ENCODE peak calls at places on chromosome 1, in six cellular contexts. K is LHCN-M2, R is dermis blood vessel endothelial cell, A is endodermal cell, M is NCI-H1105 treated with DMSO at 0.1 percent for 48 hours, D is stomach. N is an unnamed sample.

GRCh38 chr1:60227581-60228252 is 154.1 kb upstream of the C1orf87 start:
- DNase-seq in A (no peak), D (no peak), R (peak), K (peak), M (no peak), N (peak)

GRCh38 chr1:190835658-190836057 is 358.0 kb upstream of the BRINP3 start:
- DNase-seq in A (no peak), K (no peak), D (no peak), M (no peak), R (no peak), N (no peak)

GRCh38 chr1:68570859-68571258 is 74.0 kb upstream of the DEPDC1 start:
- DNase-seq in M (no peak), A (no peak), K (peak), D (no peak), R (peak), N (no peak)

GRCh38 chr1:216820345-216820744 is 97.1 kb upstream of the ESRRG start:
- DNase-seq in R (no peak), K (peak), M (peak), A (peak), D (no peak), N (peak)

GRCh38 chr1:153265457-153265856 is 6.0 kb downstream of the LORICRIN start:
- DNase-seq in A (no peak), R (no peak), M (no peak), K (no peak), D (no peak), N (no peak)

GRCh38 chr1:227447531-227447990 is 115.8 kb upstream of the ZNF678 start:
- DNase-seq in D (no peak), M (no peak), K (peak), R (peak), A (peak), N (peak)

GRCh38 chr1:60989745-60990718 is 92.3 kb upstream of the NFIA start:
- DNase-seq in M (no peak), D (no peak), K (peak), R (peak), A (no peak), N (no peak)

GRCh38 chr1:150408800-150409199 is 44.9 kb downstream of the RPRD2 start:
- DNase-seq in M (no peak), D (no peak), R (no peak), K (no peak), A (no peak), N (peak)

GRCh38 chr1:93061895-93062792 is 16.9 kb upstream of the MTF2 start:
- DNase-seq in K (peak), A (peak), R (peak), D (peak), M (peak), N (peak)

GRCh38 chr1:117467336-117467735 is 100.1 kb downstream of the MAN1A2 start:
- DNase-seq in A (no peak), R (peak), D (no peak), M (no peak), K (peak), N (no peak)

GRCh38 chr1:218430802-218431201 is 85.7 kb downstream of the TGFB2 start:
- DNase-seq in D (no peak), A (no peak), M (no peak), K (peak), R (peak), N (no peak)

GRCh38 chr1:64516301-64516700 is 46.4 kb downstream of the CACHD1 start:
- DNase-seq in D (no peak), A (no peak), K (no peak), R (no peak), M (no peak), N (no peak)

GRCh38 chr1:206685749-206686485 is 1.2 kb downstream of the MAPKAPK2 start:
- DNase-seq in R (peak), M (peak), K (peak), D (peak), A (peak), N (peak)

GRCh38 chr1:153957744-153958110 is 685 bp downstream of the CRTC2 start:
- DNase-seq in R (peak), M (no peak), A (no peak), K (peak), D (no peak), N (peak)

GRCh38 chr1:156342556-156342955 is 4.2 kb downstream of the TSACC start:
- DNase-seq in R (no peak), M (no peak), K (peak), D (no peak), A (no peak), N (peak)

GRCh38 chr1:103220503-103221095 is 112.3 kb upstream of the COL11A1 start:
- DNase-seq in A (no peak), R (no peak), D (no peak), M (no peak), K (peak), N (peak)

GRCh38 chr1:163836446-163836845 is 514.7 kb downstream of the NUF2 start:
- DNase-seq in A (no peak), R (no peak), K (no peak), M (no peak), D (no peak), N (no peak)

GRCh38 chr1:62337535-62337784 is 18.2 kb upstream of the KANK4 start:
- DNase-seq in M (no peak), R (no peak), A (no peak), D (no peak), K (no peak), N (no peak)

GRCh38 chr1:86062458-86062857 is 94.1 kb downstream of the COL24A1 start:
- DNase-seq in M (peak), K (peak), D (no peak), A (no peak), R (no peak), N (no peak)

GRCh38 chr1:246680180-246680579 is 44.0 kb upstream of the SCCPDH start:
- DNase-seq in M (no peak), A (no peak), R (peak), D (no peak), K (no peak), N (no peak)

GRCh38 chr1:212916395-212917133 is 33.8 kb upstream of the VASH2 start:
- DNase-seq in R (peak), K (peak), M (no peak), D (peak), A (peak), N (peak)

GRCh38 chr1:239587066-239587465 is 200.7 kb downstream of the CHRM3 start:
- DNase-seq in D (no peak), R (no peak), K (no peak), M (no peak), A (peak), N (no peak)

GRCh38 chr1:21290546-21290944 is 282 bp upstream of the ECE1 start:
- DNase-seq in K (no peak), R (no peak), M (no peak), A (no peak), D (no peak), N (no peak)

GRCh38 chr1:108034396-108034795 is 69.4 kb upstream of the VAV3 start:
- DNase-seq in A (no peak), K (no peak), D (no peak), R (no peak), M (no peak), N (no peak)

GRCh38 chr1:62245201-62245600 is 50.6 kb downstream of the L1TD1 start:
- DNase-seq in A (no peak), D (no peak), R (no peak), K (peak), M (no peak), N (no peak)

GRCh38 chr1:109910963-109911798 is 532 bp downstream of the CSF1 start:
- DNase-seq in K (no peak), D (no peak), R (peak), A (peak), M (peak), N (no peak)

GRCh38 chr1:22806584-22806983 is 95.9 kb downstream of the EPHB2 start:
- DNase-seq in R (no peak), D (no peak), A (no peak), M (peak), K (no peak), N (no peak)

GRCh38 chr1:204741440-204741839 is 55.9 kb upstream of the LRRN2 start:
- DNase-seq in K (no peak), R (no peak), A (no peak), M (no peak), D (no peak), N (no peak)

GRCh38 chr1:154777151-154777550 is 92.9 kb downstream of the KCNN3 start:
- DNase-seq in A (no peak), M (no peak), R (no peak), D (no peak), K (no peak), N (peak)

GRCh38 chr1:91635763-91636162 is 135.1 kb downstream of the CDC7 start:
- DNase-seq in D (no peak), R (no peak), K (peak), M (no peak), A (no peak), N (no peak)

GRCh38 chr1:45172015-45172414 is 34.4 kb downstream of the ZSWIM5 start:
- DNase-seq in R (no peak), A (no peak), M (no peak), D (no peak), K (peak), N (peak)

GRCh38 chr1:110185181-110185580 is 24.9 kb upstream of the KCNC4 start:
- DNase-seq in D (no peak), A (peak), K (no peak), M (peak), R (no peak), N (no peak)

GRCh38 chr1:193909406-193909805 is 723.0 kb upstream of the B3GALT2 start:
- DNase-seq in A (no peak), K (peak), D (no peak), M (no peak), R (no peak), N (no peak)

GRCh38 chr1:21775985-21776562 is 6.9 kb downstream of the USP48 start:
- DNase-seq in A (no peak), D (no peak), R (peak), M (no peak), K (peak), N (no peak)

GRCh38 chr1:212595787-212596714 is 12.5 kb upstream of the ATF3 start:
- DNase-seq in A (peak), K (peak), R (peak), M (peak), D (no peak), N (peak)

GRCh38 chr1:58585166-58585565 is 8.1 kb upstream of the TACSTD2 start:
- DNase-seq in D (no peak), M (no peak), A (no peak), R (no peak), K (no peak), N (no peak)

GRCh38 chr1:9651565-9652378 is at the start of gene PIK3CD:
- DNase-seq in M (peak), A (peak), R (peak), D (no peak), K (peak), N (no peak)

GRCh38 chr1:3237994-3238704 is 169.1 kb downstream of the PRDM16 start:
- DNase-seq in K (no peak), R (no peak), M (no peak), A (no peak), D (peak), N (no peak)

GRCh38 chr1:208256091-208256490 is 11.9 kb upstream of the PLXNA2 start:
- DNase-seq in A (peak), R (no peak), D (no peak), K (no peak), M (no peak), N (no peak)

GRCh38 chr1:154622503-154623039 is 14.6 kb upstream of the ADAR start:
- DNase-seq in K (no peak), M (no peak), R (no peak), A (no peak), D (no peak), N (no peak)